ENCODE peak calls at places on chromosome 14, in seven cellular contexts. H is lower lobe of right lung, W is GM06990, R is Panc1, L is psoas muscle, J is HCT116, I is endothelial cell. A is an unnamed sample.

GRCh38 chr14:101216725-101217463 is 313.4 kb upstream of the RTL1 start:
- DNase-seq in R (no peak), J (no peak), H (no peak), W (no peak), I (no peak), L (peak; percentile 5), A (no peak)

GRCh38 chr14:98470663-98471062 is 801.3 kb downstream of the BCL11B start:
- DNase-seq in I (no peak), R (no peak), H (no peak), J (no peak), L (no peak), W (no peak), A (no peak)

GRCh38 chr14:58844544-58844943 is 206.8 kb downstream of the DACT1 start:
- DNase-seq in R (no peak), J (no peak), W (no peak), H (no peak), I (no peak), L (no peak), A (no peak)

GRCh38 chr14:49940805-49941421 is 48.0 kb downstream of the ARF6 start:
- DNase-seq in L (no peak), J (no peak), R (no peak), I (no peak), W (no peak), H (no peak), A (no peak)

GRCh38 chr14:30681752-30682355 is 59.7 kb downstream of the SCFD1 start:
- DNase-seq in I (no peak), W (no peak), R (no peak), J (peak; percentile 27), L (no peak), H (no peak), A (no peak)

GRCh38 chr14:55000381-55000780 is 26.5 kb downstream of the WDHD1 start:
- DNase-seq in J (no peak), I (no peak), R (no peak), L (no peak), H (no peak), W (no peak), A (no peak)

GRCh38 chr14:63006515-63006914 is 38.7 kb downstream of the KCNH5 start:
- DNase-seq in J (no peak), R (no peak), W (no peak), L (no peak), H (no peak), I (no peak), A (no peak)

GRCh38 chr14:105420141-105420975 is 731 bp downstream of the MTA1 start:
- DNase-seq in H (no peak), W (no peak), I (no peak), J (no peak), R (no peak), L (no peak), A (no peak)

GRCh38 chr14:54489731-54490447 is 1.1 kb upstream of the GMFB start:
- DNase-seq in L (no peak), W (no peak), I (no peak), H (no peak), R (no peak), J (no peak), A (no peak)

GRCh38 chr14:81143793-81144192 is 77.0 kb downstream of the GTF2A1 start:
- DNase-seq in H (no peak), I (no peak), W (no peak), J (no peak), L (no peak), R (no peak), A (no peak)

GRCh38 chr14:99676657-99677056 is 7.4 kb upstream of the CYP46A1 start:
- DNase-seq in L (no peak), J (no peak), H (no peak), R (no peak), W (no peak), I (no peak), A (no peak)

GRCh38 chr14:50345891-50346422 is 33.8 kb downstream of the DMAC2L start:
- DNase-seq in L (no peak), J (no peak), W (no peak), I (no peak), H (no peak), R (no peak), A (no peak)

DNA sequence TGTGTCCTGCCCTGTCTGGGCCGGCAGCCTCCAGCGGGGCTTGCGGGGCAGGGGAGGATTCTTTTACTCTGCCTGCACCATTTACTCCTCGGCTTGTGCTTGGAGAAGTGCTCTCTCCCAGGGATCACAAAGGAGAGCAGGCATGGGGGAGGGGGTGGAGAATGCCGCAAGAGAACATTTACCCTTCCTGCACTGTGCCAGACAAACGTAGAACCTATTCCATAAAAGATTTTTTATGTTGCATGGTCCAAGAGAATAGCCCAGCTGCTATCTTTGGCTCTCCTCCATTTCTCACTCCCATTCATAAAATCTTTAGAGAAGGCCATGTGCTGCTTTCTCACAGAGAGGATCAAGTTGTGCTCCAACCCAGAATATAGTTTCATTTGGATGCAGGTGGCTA is 159.4 kb downstream of the SPTSSA start:
- DNase-seq in H (no peak), L (no peak), R (no peak), I (no peak), J (no peak), W (no peak), A (no peak)
- TF ChIP-seq CTCF in H (no peak), L (no peak), R (no peak), I (no peak), J (no peak), W (no peak), A (no peak)

GRCh38 chr14:70004791-70005190 is 125.6 kb downstream of the SMOC1 start:
- DNase-seq in H (no peak), W (no peak), I (no peak), J (no peak), R (no peak), L (no peak), A (no peak)

GRCh38 chr14:70002589-70003240 is 123.5 kb downstream of the SMOC1 start:
- DNase-seq in H (no peak), R (no peak), L (no peak), J (no peak), W (no peak), I (no peak), A (no peak)

GRCh38 chr14:70008457-70008856 is 129.2 kb downstream of the SMOC1 start:
- DNase-seq in H (no peak), L (no peak), W (no peak), J (no peak), R (no peak), I (no peak), A (no peak)

GRCh38 chr14:70008863-70009262 is 129.6 kb downstream of the SMOC1 start:
- DNase-seq in I (no peak), R (no peak), L (no peak), J (no peak), H (no peak), W (no peak), A (no peak)

DNA sequence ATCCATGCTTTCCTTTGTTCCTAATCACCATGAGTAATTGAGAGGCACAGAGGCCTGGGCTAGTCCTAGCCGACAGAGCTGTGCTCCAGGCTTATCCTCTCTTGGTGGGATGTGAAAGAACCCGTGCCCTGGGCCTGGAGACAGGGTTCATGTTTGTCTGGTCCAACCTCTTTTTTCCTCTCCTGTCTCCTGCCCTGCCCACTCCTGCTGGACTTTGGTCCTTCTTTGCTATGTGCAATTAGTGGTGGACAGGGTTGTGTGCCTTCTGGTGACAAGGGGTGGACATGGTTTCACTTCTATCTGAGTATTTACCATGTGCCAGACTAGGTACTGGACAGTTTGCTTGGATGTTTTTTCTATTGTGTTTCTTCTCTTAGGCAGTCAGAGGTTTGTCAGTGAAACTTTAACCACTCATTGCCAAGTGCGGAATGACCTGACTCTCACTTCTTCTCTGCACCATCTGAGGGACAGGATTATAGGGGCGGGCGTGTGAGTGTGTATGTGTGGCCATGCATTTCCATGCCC is 126.1 kb downstream of the SMOC1 start:
- DNase-seq in J (no peak), I (no peak), L (no peak), H (no peak), W (no peak), R (no peak), A (no peak)
- TF ChIP-seq CTCF in J (no peak), I (no peak), L (no peak), H (no peak), W (no peak), R (no peak), A (no peak)

GRCh38 chr14:76868453-76869170 is 42.4 kb downstream of the LRRC74A start:
- DNase-seq in H (no peak), I (no peak), R (no peak), W (no peak), J (no peak), L (no peak), A (no peak)

GRCh38 chr14:76872796-76873432 is 46.7 kb downstream of the LRRC74A start:
- DNase-seq in W (no peak), R (peak; percentile 27), L (peak; percentile 76), I (peak; percentile 68), H (peak; percentile 71), J (no peak), A (no peak)

GRCh38 chr14:76866469-76866868 is 40.3 kb downstream of the LRRC74A start:
- DNase-seq in L (no peak), I (no peak), H (no peak), R (no peak), J (no peak), W (no peak), A (no peak)

GRCh38 chr14:76867536-76868452 is 41.6 kb downstream of the LRRC74A start:
- DNase-seq in W (peak; percentile 39), R (no peak), J (no peak), L (peak; percentile 64), H (peak; percentile 82), I (no peak), A (no peak)

DNA sequence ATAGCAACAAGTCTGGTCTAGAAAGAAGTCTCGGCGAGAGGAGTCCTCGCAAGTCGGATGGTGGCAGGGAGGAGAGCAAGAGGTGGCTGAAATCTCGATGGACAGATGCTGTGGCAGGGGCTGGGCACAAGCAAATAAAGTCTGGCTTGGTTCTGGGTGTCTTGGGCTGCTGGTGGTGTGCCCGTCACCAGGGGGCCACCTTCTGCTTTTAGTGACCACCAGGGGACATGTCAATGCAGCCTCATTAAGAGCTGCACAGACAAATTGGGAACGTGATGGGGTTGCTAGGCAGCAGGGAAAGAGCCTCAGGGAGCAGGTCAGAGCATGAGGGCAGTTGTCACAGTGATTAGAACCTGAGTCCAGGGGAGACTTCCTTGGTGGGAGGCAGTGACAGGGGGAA is 43.9 kb downstream of the LRRC74A start:
- DNase-seq in J (no peak), H (no peak), L (no peak), R (no peak), I (peak; percentile 44), W (no peak), A (no peak)
- TF ChIP-seq CTCF in J (peak; percentile 49), H (no peak), L (no peak), R (peak; percentile 58), I (peak; percentile 43), W (peak; percentile 39), A (no peak)

GRCh38 chr14:34438438-34438837 is 23.6 kb downstream of the SPTSSA start:
- DNase-seq in H (no peak), J (no peak), W (no peak), I (no peak), R (no peak), L (no peak), A (no peak)

GRCh38 chr14:34436118-34436905 is 25.7 kb downstream of the SPTSSA start:
- DNase-seq in W (no peak), R (no peak), L (no peak), I (no peak), J (no peak), H (no peak), A (no peak)

GRCh38 chr14:34437729-34438080 is 24.3 kb downstream of the SPTSSA start:
- DNase-seq in I (no peak), L (no peak), R (no peak), J (no peak), W (no peak), H (no peak), A (no peak)

GRCh38 chr14:34436960-34437728 is 24.9 kb downstream of the SPTSSA start:
- DNase-seq in W (no peak), J (no peak), H (no peak), R (no peak), I (no peak), L (no peak), A (no peak)

GRCh38 chr14:34439090-34439489 is 22.9 kb downstream of the SPTSSA start:
- DNase-seq in W (no peak), R (no peak), I (no peak), J (no peak), H (no peak), L (no peak), A (no peak)
- TF ChIP-seq CTCF in W (no peak), R (peak; percentile 18), I (no peak), J (no peak), H (no peak), L (no peak), A (no peak)

A was measured in AG09319.